ENCODE peak calls at places on chromosomes 1 and 21, in nine cellular contexts. B, M, U, L, V, F, N, G and Q are unnamed samples.

GRCh38 chr1:192949783-192950182 is 109.4 kb downstream of the UCHL5 start:
- DNase-seq in B (no peak), M (no peak), U (no peak), L (no peak), V (no peak), F (no peak), N (no peak), G (no peak), Q (no peak)

GRCh38 chr1:215141460-215141859 is 58.9 kb downstream of the KCNK2 start:
- DNase-seq in B (no peak), M (no peak), U (no peak), L (no peak), V (no peak), F (no peak), N (no peak), G (no peak), Q (no peak)

GRCh38 chr1:224433041-224433670 is 1.4 kb downstream of the WDR26 start:
- DNase-seq in B (no peak), M (no peak), U (no peak), L (no peak), V (peak; percentile 56), F (peak; percentile 28), N (peak; percentile 8), G (peak; percentile 12), Q (peak; percentile 40)

GRCh38 chr1:16018749-16019515 is 1.1 kb upstream of the HSPB7 start:
- DNase-seq in B (no peak), M (no peak), U (no peak), L (no peak), V (peak; percentile 21), F (no peak), N (no peak), G (no peak), Q (no peak)

GRCh38 chr1:21302747-21303715 is 12.8 kb upstream of the ECE1 start:
- DNase-seq in B (no peak), M (peak; percentile 77), U (no peak), L (no peak), V (peak; percentile 90), F (peak; percentile 86), N (peak; percentile 61), G (peak; percentile 83), Q (no peak)

GRCh38 chr1:24112381-24113169 is 640 bp upstream of the MYOM3 start:
- DNase-seq in B (peak; percentile 76), M (peak; percentile 15), U (peak; percentile 17), L (peak; percentile 18), V (peak; percentile 92), F (peak; percentile 47), N (peak; percentile 73), G (peak; percentile 72), Q (no peak)

GRCh38 chr1:82318265-82318664 is 517.5 kb downstream of the ADGRL2 start:
- DNase-seq in B (no peak), M (no peak), U (no peak), L (no peak), V (no peak), F (peak; percentile 16), N (no peak), G (peak; percentile 21), Q (no peak)

GRCh38 chr1:174953657-174954435 is 45.9 kb upstream of the CACYBP start:
- DNase-seq in B (no peak), M (no peak), U (no peak), L (no peak), V (no peak), F (no peak), N (no peak), G (no peak), Q (no peak)

GRCh38 chr1:216601427-216601751 is 121.8 kb downstream of the ESRRG start:
- DNase-seq in B (no peak), M (no peak), U (no peak), L (no peak), V (no peak), F (no peak), N (no peak), G (no peak), Q (no peak)

GRCh38 chr21:46065215-46065992 is 32.5 kb upstream of the COL6A2 start:
- DNase-seq in B (no peak), M (no peak), U (no peak), L (no peak), V (peak; percentile 85), F (peak; percentile 53), N (no peak), G (peak; percentile 70), Q (no peak)

GRCh38 chr1:245621589-245621988 is 466.8 kb downstream of the KIF26B start:
- DNase-seq in B (no peak), M (no peak), U (no peak), L (no peak), V (peak; percentile 4), F (no peak), N (no peak), G (no peak), Q (no peak)

GRCh38 chr21:28554660-28555475 is 437.8 kb downstream of the LTN1 start:
- DNase-seq in B (no peak), M (no peak), U (no peak), L (no peak), V (peak; percentile 15), F (peak; percentile 54), N (no peak), G (peak; percentile 54), Q (no peak)

GRCh38 chr1:2379733-2380404 is 11.5 kb downstream of the MORN1 start:
- DNase-seq in B (no peak), M (no peak), U (no peak), L (no peak), V (no peak), F (no peak), N (no peak), G (no peak), Q (no peak)

GRCh38 chr1:20359451-20360330 is 69.0 kb downstream of the VWA5B1 start:
- DNase-seq in B (no peak), M (no peak), U (no peak), L (peak; percentile 19), V (no peak), F (no peak), N (no peak), G (no peak), Q (no peak)

GRCh38 chr1:37763791-37764741 is 854 bp downstream of the EPHA10 start:
- DNase-seq in B (peak; percentile 49), M (peak; percentile 6), U (no peak), L (no peak), V (peak; percentile 65), F (peak; percentile 36), N (peak; percentile 47), G (peak; percentile 58), Q (no peak)

GRCh38 chr1:245067257-245067656 is 87.5 kb upstream of the KIF26B start:
- DNase-seq in B (no peak), M (no peak), U (no peak), L (no peak), V (peak; percentile 41), F (peak; percentile 10), N (peak; percentile 55), G (peak; percentile 32), Q (no peak)

GRCh38 chr1:156284112-156284511 is at the start of gene TMEM79:
- DNase-seq in B (no peak), M (no peak), U (no peak), L (no peak), V (no peak), F (no peak), N (no peak), G (no peak), Q (no peak)

GRCh38 chr1:160629286-160630210 is 17.3 kb downstream of the SLAMF1 start:
- DNase-seq in B (no peak), M (no peak), U (peak; percentile 62), L (no peak), V (no peak), F (no peak), N (no peak), G (no peak), Q (peak; percentile 8)

GRCh38 chr1:58823481-58824010 is 39.7 kb upstream of the JUN start:
- DNase-seq in B (no peak), M (peak; percentile 69), U (no peak), L (no peak), V (peak; percentile 91), F (peak; percentile 90), N (peak; percentile 12), G (peak; percentile 62), Q (no peak)

GRCh38 chr21:46428286-46428685 is 30.4 kb upstream of the DIP2A start:
- DNase-seq in B (peak; percentile 17), M (no peak), U (no peak), L (no peak), V (no peak), F (no peak), N (no peak), G (no peak), Q (no peak)